ENCODE peak calls at places on chromosome 7, in eight cellular contexts. F is SK-N-DZ, D is Right ventricle myocardium inferior, C is GM20000, V is NCI-H2107, H is T47D, T is foreskin fibroblast, L is astrocyte of the spinal cord. K is an unnamed sample.
A peak's percentile ranks its signal among the peaks of the same experiment; 100 is the strongest.

GRCh38 chr7:14218338-14218737 is 228.9 kb upstream of the ETV1 start:
- DNase-seq in D (no peak), T (no peak), F (no peak), V (no peak), L (peak; percentile 67), H (no peak), C (no peak), K (no peak)

GRCh38 chr7:55054252-55054651 is 35.4 kb downstream of the EGFR start:
- DNase-seq in L (no peak), F (no peak), D (no peak), V (no peak), C (no peak), T (no peak), H (no peak), K (no peak)

GRCh38 chr7:129657363-129657762 is 45.8 kb downstream of the NRF1 start:
- DNase-seq in T (no peak), D (no peak), C (no peak), F (no peak), L (no peak), V (no peak), H (no peak), K (no peak)

GRCh38 chr7:43112941-43113621 is 634 bp downstream of the HECW1 start:
- DNase-seq in V (no peak), L (peak; percentile 65), C (peak; percentile 43), T (peak; percentile 84), D (no peak), F (peak; percentile 80), H (peak; percentile 74), K (no peak)

GRCh38 chr7:157389951-157390730 is 53.3 kb downstream of the DNAJB6 start:
- DNase-seq in L (peak; percentile 68), H (no peak), V (no peak), D (no peak), F (no peak), C (no peak), T (no peak), K (no peak)

GRCh38 chr7:82051641-82052040 is 281.8 kb upstream of the HGF start:
- DNase-seq in H (no peak), L (no peak), C (no peak), F (peak; percentile 94), D (no peak), T (no peak), V (no peak), K (no peak)

GRCh38 chr7:41921453-41921912 is 218.6 kb upstream of the INHBA start:
- DNase-seq in L (no peak), D (no peak), V (no peak), H (no peak), T (peak; percentile 91), F (no peak), C (no peak), K (no peak)

GRCh38 chr7:117750612-117751563 is 122.4 kb downstream of the CTTNBP2 start:
- DNase-seq in H (no peak), F (peak; percentile 5), T (peak; percentile 52), C (peak; percentile 15), V (no peak), D (no peak), L (peak; percentile 50), K (no peak)

GRCh38 chr7:151470656-151471180 is 30.8 kb upstream of the CRYGN start:
- DNase-seq in L (no peak), D (no peak), F (no peak), V (no peak), H (no peak), C (no peak), T (no peak), K (no peak)

GRCh38 chr7:953547-954327 is 743 bp downstream of the ADAP1 start:
- DNase-seq in C (no peak), T (peak; percentile 41), L (no peak), F (peak; percentile 67), H (peak; percentile 96), V (no peak), D (peak; percentile 88), K (no peak)

GRCh38 chr7:582081-582835 is 62.6 kb upstream of the PDGFA start:
- DNase-seq in H (no peak), F (no peak), D (peak; percentile 50), T (no peak), C (no peak), V (no peak), L (no peak), K (no peak)

GRCh38 chr7:44087914-44088838 is 5.8 kb upstream of the POLM start:
- DNase-seq in T (peak; percentile 97), C (no peak), D (peak; percentile 88), L (peak; percentile 84), F (no peak), V (no peak), H (no peak), K (no peak)

GRCh38 chr7:107029061-107029763 is 15.3 kb upstream of the PRKAR2B start:
- DNase-seq in D (no peak), L (no peak), C (no peak), V (no peak), T (peak; percentile 46), H (no peak), F (no peak), K (no peak)

GRCh38 chr7:108920490-108920889 is 350.8 kb downstream of the DNAJB9 start:
- DNase-seq in L (no peak), D (no peak), V (no peak), F (no peak), H (no peak), T (no peak), C (no peak), K (no peak)

GRCh38 chr7:134448359-134449229 is 10.3 kb downstream of the AKR1B1 start:
- DNase-seq in T (peak; percentile 94), D (no peak), L (peak; percentile 86), F (no peak), V (no peak), H (no peak), C (no peak), K (no peak)

GRCh38 chr7:134315679-134316538 is 821 bp downstream of the SLC35B4 start:
- DNase-seq in F (no peak), D (no peak), L (peak; percentile 34), C (peak; percentile 11), T (peak; percentile 55), V (no peak), H (peak; percentile 3), K (no peak)

GRCh38 chr7:816751-817671 is 15.3 kb upstream of the SUN1 start:
- DNase-seq in L (peak; percentile 40), C (peak; percentile 56), T (no peak), H (peak; percentile 39), D (no peak), F (no peak), V (peak; percentile 47), K (no peak)

GRCh38 chr7:149620961-149621360 is 123.4 kb upstream of the ZNF746 start:
- DNase-seq in L (no peak), F (no peak), H (no peak), D (no peak), V (no peak), C (peak; percentile 41), T (no peak), K (no peak)

GRCh38 chr7:124752310-124752709 is 13.3 kb downstream of the GPR37 start:
- DNase-seq in V (no peak), F (no peak), T (peak; percentile 57), L (peak; percentile 42), C (no peak), H (no peak), D (no peak), K (no peak)

GRCh38 chr7:38235606-38236005 is 37.8 kb downstream of the TARP start:
- DNase-seq in T (no peak), D (no peak), C (no peak), H (no peak), L (no peak), V (no peak), F (peak; percentile 63), K (no peak)

GRCh38 chr7:98745722-98746318 is 124.0 kb downstream of the TMEM130 start:
- DNase-seq in F (peak; percentile 47), L (peak; percentile 30), T (peak; percentile 79), C (peak; percentile 76), V (peak; percentile 49), H (peak; percentile 57), D (peak; percentile 80), K (no peak)

GRCh38 chr7:122132341-122132740 is 11.7 kb downstream of the AASS start:
- DNase-seq in V (no peak), L (peak; percentile 64), F (no peak), T (peak; percentile 83), H (no peak), C (no peak), D (no peak), K (no peak)

GRCh38 chr7:28144266-28144665 is 36.3 kb downstream of the JAZF1 start:
- DNase-seq in T (no peak), F (peak; percentile 61), C (no peak), L (no peak), V (no peak), D (no peak), H (no peak), K (no peak)

GRCh38 chr7:157979631-157980340 is 607.8 kb downstream of the PTPRN2 start:
- DNase-seq in V (no peak), D (no peak), H (no peak), L (no peak), T (no peak), F (no peak), C (no peak), K (no peak)

GRCh38 chr7:2886900-2887299 is 42.8 kb upstream of the GNA12 start:
- DNase-seq in V (no peak), T (peak; percentile 84), D (no peak), F (peak; percentile 68), H (peak; percentile 91), C (peak; percentile 78), L (peak; percentile 76), K (no peak)

GRCh38 chr7:137852108-137852507 is 5.3 kb upstream of the DGKI start:
- DNase-seq in D (no peak), F (no peak), V (no peak), L (no peak), C (no peak), T (no peak), H (no peak), K (no peak)

GRCh38 chr7:29622335-29623265 is 59.0 kb downstream of the PRR15 start:
- DNase-seq in C (no peak), D (no peak), L (peak; percentile 83), H (no peak), T (peak; percentile 97), F (peak; percentile 26), V (no peak), K (no peak)

GRCh38 chr7:136009488-136010079 is 32.4 kb upstream of the MTPN start:
- DNase-seq in F (peak; percentile 60), T (peak; percentile 72), D (no peak), L (peak; percentile 60), V (peak; percentile 27), H (no peak), C (peak; percentile 30), K (no peak)

GRCh38 chr7:144127714-144128334 is 4.8 kb downstream of the OR2A14 start:
- DNase-seq in D (peak; percentile 90), C (peak; percentile 82), F (peak; percentile 74), H (peak; percentile 45), L (peak; percentile 72), V (peak; percentile 61), T (peak; percentile 70), K (peak; percentile 8)

K was measured in GM12878.